ENCODE peak calls at places on chromosomes 1 and 21, in six cellular contexts. One of them, this sample, is unnamed.

GRCh38 chr1:172041689-172042088 is 200.4 kb downstream of the DNM3 start:
- DNase-seq in EH: peak
- DNase-seq in substantia nigra: no peak
- DNase-seq in CD8-positive, alpha-beta memory T cell: no peak
- DNase-seq in AG09309: no peak
- DNase-seq in NT2/D1: no peak
- DNase-seq in this sample: no peak

GRCh38 chr1:226973371-226973897 is 33.3 kb downstream of the COQ8A start:
- DNase-seq in CD8-positive, alpha-beta memory T cell: no peak
- DNase-seq in NT2/D1: no peak
- DNase-seq in EH: no peak
- DNase-seq in substantia nigra: no peak
- DNase-seq in AG09309: no peak
- DNase-seq in this sample: no peak

GRCh38 chr1:180248731-180249681 is 18.9 kb downstream of the LHX4 start:
- DNase-seq in CD8-positive, alpha-beta memory T cell: no peak
- DNase-seq in NT2/D1: no peak
- DNase-seq in AG09309: no peak
- DNase-seq in substantia nigra: no peak
- DNase-seq in EH: no peak
- DNase-seq in this sample: peak

GRCh38 chr21:18340387-18340942 is 63.1 kb downstream of the TMPRSS15 start:
- DNase-seq in substantia nigra: no peak
- DNase-seq in EH: no peak
- DNase-seq in AG09309: no peak
- DNase-seq in CD8-positive, alpha-beta memory T cell: no peak
- DNase-seq in NT2/D1: no peak
- DNase-seq in this sample: no peak

GRCh38 chr1:21263653-21264225 is 26.5 kb downstream of the ECE1 start:
- DNase-seq in AG09309: no peak
- DNase-seq in substantia nigra: no peak
- DNase-seq in EH: no peak
- DNase-seq in CD8-positive, alpha-beta memory T cell: no peak
- DNase-seq in NT2/D1: no peak
- DNase-seq in this sample: no peak

GRCh38 chr1:26820784-26821269 is 5.7 kb upstream of the ZDHHC18 start:
- DNase-seq in EH: no peak
- DNase-seq in NT2/D1: no peak
- DNase-seq in substantia nigra: no peak
- DNase-seq in CD8-positive, alpha-beta memory T cell: no peak
- DNase-seq in AG09309: no peak
- DNase-seq in this sample: no peak

GRCh38 chr21:42162831-42163510 is 56.0 kb upstream of the ABCG1 start:
- DNase-seq in CD8-positive, alpha-beta memory T cell: no peak
- DNase-seq in NT2/D1: no peak
- DNase-seq in EH: no peak
- DNase-seq in AG09309: no peak
- DNase-seq in substantia nigra: no peak
- DNase-seq in this sample: peak

GRCh38 chr1:14297356-14297755 is 301.1 kb upstream of the KAZN start:
- DNase-seq in NT2/D1: no peak
- DNase-seq in CD8-positive, alpha-beta memory T cell: no peak
- DNase-seq in EH: no peak
- DNase-seq in substantia nigra: no peak
- DNase-seq in AG09309: no peak
- DNase-seq in this sample: no peak

GRCh38 chr1:1013922-1014617 is 773 bp downstream of the ISG15 start:
- DNase-seq in CD8-positive, alpha-beta memory T cell: no peak
- DNase-seq in EH: peak
- DNase-seq in substantia nigra: no peak
- DNase-seq in AG09309: no peak
- DNase-seq in NT2/D1: no peak
- DNase-seq in this sample: no peak

GRCh38 chr1:41315482-41315823 is 45.8 kb upstream of the FOXO6 start:
- DNase-seq in AG09309: no peak
- DNase-seq in CD8-positive, alpha-beta memory T cell: no peak
- DNase-seq in substantia nigra: no peak
- DNase-seq in NT2/D1: no peak
- DNase-seq in EH: no peak
- DNase-seq in this sample: no peak

GRCh38 chr1:182625716-182626504 is 21.7 kb upstream of the RGS16 start:
- DNase-seq in AG09309: no peak
- DNase-seq in NT2/D1: no peak
- DNase-seq in EH: peak
- DNase-seq in substantia nigra: no peak
- DNase-seq in CD8-positive, alpha-beta memory T cell: no peak
- DNase-seq in this sample: no peak

GRCh38 chr1:93631626-93632365 is 49.8 kb downstream of the BCAR3 start:
- DNase-seq in AG09309: no peak
- DNase-seq in CD8-positive, alpha-beta memory T cell: no peak
- DNase-seq in substantia nigra: no peak
- DNase-seq in EH: peak
- DNase-seq in NT2/D1: no peak
- DNase-seq in this sample: no peak

GRCh38 chr21:42923553-42924432 is 1.6 kb downstream of the ERVH48-1 start:
- DNase-seq in EH: peak
- DNase-seq in AG09309: peak
- DNase-seq in substantia nigra: peak
- DNase-seq in NT2/D1: peak
- DNase-seq in CD8-positive, alpha-beta memory T cell: peak
- DNase-seq in this sample: peak

GRCh38 chr1:5287178-5288155 is 633.1 kb downstream of the AJAP1 start:
- DNase-seq in CD8-positive, alpha-beta memory T cell: no peak
- DNase-seq in substantia nigra: no peak
- DNase-seq in EH: no peak
- DNase-seq in NT2/D1: no peak
- DNase-seq in AG09309: no peak
- DNase-seq in this sample: no peak

GRCh38 chr1:109794319-109795132 is 30.8 kb upstream of the EPS8L3 start:
- DNase-seq in EH: no peak
- DNase-seq in CD8-positive, alpha-beta memory T cell: no peak
- DNase-seq in NT2/D1: no peak
- DNase-seq in AG09309: no peak
- DNase-seq in substantia nigra: no peak
- DNase-seq in this sample: no peak

GRCh38 chr1:44628962-44629756 is 45.1 kb downstream of the TMEM53 start:
- DNase-seq in substantia nigra: no peak
- DNase-seq in NT2/D1: no peak
- DNase-seq in EH: peak
- DNase-seq in AG09309: peak
- DNase-seq in CD8-positive, alpha-beta memory T cell: no peak
- DNase-seq in this sample: no peak

GRCh38 chr1:19775317-19775716 is 24.4 kb downstream of the TMCO4 start:
- DNase-seq in AG09309: no peak
- DNase-seq in EH: peak
- DNase-seq in CD8-positive, alpha-beta memory T cell: no peak
- DNase-seq in NT2/D1: no peak
- DNase-seq in substantia nigra: no peak
- DNase-seq in this sample: no peak

GRCh38 chr1:2322065-2322571 is 69.2 kb downstream of the MORN1 start:
- DNase-seq in NT2/D1: no peak
- DNase-seq in substantia nigra: no peak
- DNase-seq in AG09309: peak
- DNase-seq in CD8-positive, alpha-beta memory T cell: no peak
- DNase-seq in EH: peak
- DNase-seq in this sample: peak

GRCh38 chr1:209835782-209836298 is 8.1 kb downstream of the UTP25 start:
- DNase-seq in CD8-positive, alpha-beta memory T cell: no peak
- DNase-seq in EH: peak
- DNase-seq in AG09309: no peak
- DNase-seq in NT2/D1: no peak
- DNase-seq in substantia nigra: no peak
- DNase-seq in this sample: no peak

GRCh38 chr1:186740324-186740723 is 60.1 kb upstream of the PTGS2 start:
- DNase-seq in EH: no peak
- DNase-seq in CD8-positive, alpha-beta memory T cell: no peak
- DNase-seq in substantia nigra: no peak
- DNase-seq in AG09309: no peak
- DNase-seq in NT2/D1: no peak
- DNase-seq in this sample: no peak

GRCh38 chr1:222815367-222815765 is 527 bp downstream of the DISP1 start:
- DNase-seq in AG09309: no peak
- DNase-seq in NT2/D1: no peak
- DNase-seq in substantia nigra: no peak
- DNase-seq in CD8-positive, alpha-beta memory T cell: peak
- DNase-seq in EH: peak
- DNase-seq in this sample: no peak

GRCh38 chr1:11825131-11825530 is 19.1 kb downstream of the CLCN6 start:
- DNase-seq in NT2/D1: no peak
- DNase-seq in AG09309: no peak
- DNase-seq in CD8-positive, alpha-beta memory T cell: no peak
- DNase-seq in EH: no peak
- DNase-seq in substantia nigra: no peak
- DNase-seq in this sample: peak

GRCh38 chr1:201361652-201362504 is 15.6 kb downstream of the TNNT2 start:
- DNase-seq in NT2/D1: peak
- DNase-seq in substantia nigra: no peak
- DNase-seq in AG09309: no peak
- DNase-seq in CD8-positive, alpha-beta memory T cell: no peak
- DNase-seq in EH: peak
- DNase-seq in this sample: peak

GRCh38 chr1:180800945-180801344 is 111.8 kb upstream of the KIAA1614 start:
- DNase-seq in EH: no peak
- DNase-seq in AG09309: no peak
- DNase-seq in substantia nigra: no peak
- DNase-seq in CD8-positive, alpha-beta memory T cell: no peak
- DNase-seq in NT2/D1: no peak
- DNase-seq in this sample: no peak

This sample was measured in upper lobe of right lung.